ENCODE peak calls at places on chromosomes 5 and 9, in six cellular contexts. H, X, T, U, W and I are unnamed samples.

GRCh38 chr9:26053954-26054353 is 375.7 kb upstream of the TUSC1 start:
- DNase-seq in U (no peak), X (no peak), H (no peak), W (no peak), T (no peak), I (no peak)

GRCh38 chr5:89457411-89458329 is 574.7 kb upstream of the MEF2C start:
- DNase-seq in T (peak), W (no peak), H (no peak), U (peak), X (peak), I (no peak)

GRCh38 chr9:81861644-81862043 is 66.6 kb upstream of the SPATA31D4 start:
- DNase-seq in H (no peak), T (no peak), W (no peak), U (peak), X (no peak), I (no peak)

GRCh38 chr9:7186175-7186574 is 428.4 kb downstream of the KDM4C start:
- DNase-seq in H (no peak), X (peak), W (no peak), U (no peak), T (no peak), I (no peak)

GRCh38 chr9:126451316-126451885 is 124.8 kb downstream of the MVB12B start:
- DNase-seq in H (no peak), W (no peak), T (no peak), X (no peak), U (no peak), I (no peak)

GRCh38 chr9:129486496-129487306 is 134.2 kb downstream of the C9orf50 start:
- DNase-seq in U (no peak), T (no peak), H (no peak), X (no peak), W (no peak), I (no peak)

GRCh38 chr9:105067895-105068580 is 140.1 kb upstream of the ABCA1 start:
- DNase-seq in U (no peak), W (no peak), X (no peak), H (no peak), T (no peak), I (no peak)

GRCh38 chr5:87276655-87277054 is 9.0 kb downstream of the RASA1 start:
- DNase-seq in U (no peak), T (no peak), X (no peak), W (no peak), H (no peak), I (no peak)

GRCh38 chr5:153460421-153460820 is 30.0 kb upstream of the GRIA1 start:
- DNase-seq in W (no peak), H (no peak), U (no peak), T (no peak), X (no peak), I (no peak)

GRCh38 chr9:133603165-133603927 is 5.8 kb downstream of the FAM163B start:
- DNase-seq in X (peak), H (no peak), T (no peak), U (no peak), W (no peak), I (no peak)

GRCh38 chr5:6713274-6714181 is at the start of gene TENT4A:
- DNase-seq in X (peak), H (no peak), T (no peak), W (peak), U (no peak), I (no peak)

GRCh38 chr9:121771851-121772599 is 120.6 kb downstream of the DAB2IP start:
- DNase-seq in T (no peak), U (no peak), H (no peak), X (no peak), W (no peak), I (no peak)

GRCh38 chr5:103428411-103428871 is 134.1 kb downstream of the NUDT12 start:
- DNase-seq in W (no peak), H (no peak), X (peak), U (no peak), T (no peak), I (no peak)

GRCh38 chr5:34959323-34959722 is 30.0 kb downstream of the DNAJC21 start:
- DNase-seq in T (no peak), W (peak), H (no peak), X (no peak), U (peak), I (no peak)

GRCh38 chr5:94945656-94946055 is 327.2 kb downstream of the SLF1 start:
- DNase-seq in W (no peak), H (no peak), U (no peak), T (no peak), X (no peak), I (no peak)

GRCh38 chr5:153523196-153523595 is 32.7 kb downstream of the GRIA1 start:
- DNase-seq in W (no peak), T (no peak), X (no peak), H (no peak), U (no peak), I (no peak)

GRCh38 chr9:77261605-77262004 is 84.3 kb downstream of the VPS13A start:
- DNase-seq in W (no peak), H (no peak), X (no peak), T (no peak), U (no peak), I (no peak)

GRCh38 chr5:90645024-90645610 is 86.5 kb downstream of the ADGRV1 start:
- DNase-seq in W (no peak), H (no peak), U (no peak), X (no peak), T (no peak), I (no peak)

GRCh38 chr5:41524174-41524573 is 13.8 kb upstream of the PLCXD3 start:
- DNase-seq in W (no peak), U (no peak), T (no peak), H (no peak), X (peak), I (no peak)

GRCh38 chr9:37464006-37464405 is 1.2 kb downstream of the ZBTB5 start:
- DNase-seq in H (no peak), T (no peak), U (no peak), X (no peak), W (no peak), I (no peak)